ENCODE peak calls at places on chromosome 13, in ten cellular contexts. One of them, this sample, is unnamed.

GRCh38 chr13:98482476-98483444 is 94.1 kb downstream of the STK24 start:
- DNase-seq in CD8-positive, alpha-beta T cell: no peak
- DNase-seq in CD14-positive monocyte: no peak
- DNase-seq in GM13977: peak
- DNase-seq in psoas muscle: peak
- DNase-seq in choroid plexus epithelial cell: peak
- DNase-seq in IMR-90: peak
- DNase-seq in mesothelial cell of epicardium: no peak
- DNase-seq in HCT116: no peak
- DNase-seq in foreskin fibroblast: peak
- DNase-seq in this sample: no peak

GRCh38 chr13:99150575-99151370 is 49.9 kb upstream of the UBAC2 start:
- DNase-seq in GM13977: no peak
- DNase-seq in mesothelial cell of epicardium: no peak
- DNase-seq in psoas muscle: no peak
- DNase-seq in choroid plexus epithelial cell: peak
- DNase-seq in CD14-positive monocyte: no peak
- DNase-seq in IMR-90: peak
- DNase-seq in foreskin fibroblast: peak
- DNase-seq in HCT116: no peak
- DNase-seq in CD8-positive, alpha-beta T cell: no peak
- DNase-seq in this sample: no peak

GRCh38 chr13:73998631-73999030 is 135.6 kb downstream of the KLF12 start:
- DNase-seq in CD8-positive, alpha-beta T cell: no peak
- DNase-seq in foreskin fibroblast: no peak
- DNase-seq in GM13977: peak
- DNase-seq in HCT116: no peak
- DNase-seq in choroid plexus epithelial cell: no peak
- DNase-seq in CD14-positive monocyte: no peak
- DNase-seq in mesothelial cell of epicardium: no peak
- DNase-seq in IMR-90: no peak
- DNase-seq in psoas muscle: no peak
- DNase-seq in this sample: no peak

GRCh38 chr13:72565893-72566292 is 161.5 kb downstream of the MZT1 start:
- DNase-seq in CD8-positive, alpha-beta T cell: no peak
- DNase-seq in CD14-positive monocyte: no peak
- DNase-seq in choroid plexus epithelial cell: peak
- DNase-seq in psoas muscle: no peak
- DNase-seq in HCT116: peak
- DNase-seq in foreskin fibroblast: no peak
- DNase-seq in GM13977: no peak
- DNase-seq in mesothelial cell of epicardium: no peak
- DNase-seq in IMR-90: peak
- DNase-seq in this sample: no peak

GRCh38 chr13:35727881-35728280 is 251.4 kb upstream of the MAB21L1 start:
- DNase-seq in CD14-positive monocyte: no peak
- DNase-seq in CD8-positive, alpha-beta T cell: no peak
- DNase-seq in GM13977: no peak
- DNase-seq in foreskin fibroblast: no peak
- DNase-seq in IMR-90: no peak
- DNase-seq in mesothelial cell of epicardium: no peak
- DNase-seq in psoas muscle: no peak
- DNase-seq in choroid plexus epithelial cell: no peak
- DNase-seq in HCT116: no peak
- DNase-seq in this sample: no peak

GRCh38 chr13:106566682-106567420 is 1.1 kb downstream of the ARGLU1 start:
- DNase-seq in GM13977: peak
- DNase-seq in choroid plexus epithelial cell: peak
- DNase-seq in CD14-positive monocyte: no peak
- DNase-seq in foreskin fibroblast: peak
- DNase-seq in psoas muscle: peak
- DNase-seq in HCT116: no peak
- DNase-seq in mesothelial cell of epicardium: no peak
- DNase-seq in CD8-positive, alpha-beta T cell: peak
- DNase-seq in IMR-90: peak
- DNase-seq in this sample: peak

GRCh38 chr13:37618554-37618953 is 20.0 kb upstream of the POSTN start:
- DNase-seq in CD14-positive monocyte: no peak
- DNase-seq in mesothelial cell of epicardium: no peak
- DNase-seq in foreskin fibroblast: peak
- DNase-seq in GM13977: no peak
- DNase-seq in HCT116: no peak
- DNase-seq in choroid plexus epithelial cell: peak
- DNase-seq in psoas muscle: no peak
- DNase-seq in CD8-positive, alpha-beta T cell: no peak
- DNase-seq in IMR-90: peak
- DNase-seq in this sample: no peak

GRCh38 chr13:52085416-52085815 is 43.5 kb downstream of the NEK5 start:
- DNase-seq in IMR-90: peak
- DNase-seq in foreskin fibroblast: peak
- DNase-seq in mesothelial cell of epicardium: no peak
- DNase-seq in choroid plexus epithelial cell: peak
- DNase-seq in CD8-positive, alpha-beta T cell: no peak
- DNase-seq in GM13977: no peak
- DNase-seq in CD14-positive monocyte: no peak
- DNase-seq in psoas muscle: no peak
- DNase-seq in HCT116: no peak
- DNase-seq in this sample: no peak

GRCh38 chr13:102838982-102839381 is 6.8 kb upstream of the ERCC5 start:
- DNase-seq in psoas muscle: no peak
- DNase-seq in GM13977: no peak
- DNase-seq in HCT116: no peak
- DNase-seq in mesothelial cell of epicardium: no peak
- DNase-seq in foreskin fibroblast: no peak
- DNase-seq in choroid plexus epithelial cell: no peak
- DNase-seq in CD8-positive, alpha-beta T cell: no peak
- DNase-seq in CD14-positive monocyte: no peak
- DNase-seq in IMR-90: no peak
- DNase-seq in this sample: no peak

GRCh38 chr13:67048793-67049150 is 181.4 kb downstream of the PCDH9 start:
- DNase-seq in psoas muscle: no peak
- DNase-seq in GM13977: no peak
- DNase-seq in IMR-90: peak
- DNase-seq in CD14-positive monocyte: no peak
- DNase-seq in CD8-positive, alpha-beta T cell: no peak
- DNase-seq in HCT116: no peak
- DNase-seq in foreskin fibroblast: peak
- DNase-seq in choroid plexus epithelial cell: peak
- DNase-seq in mesothelial cell of epicardium: no peak
- DNase-seq in this sample: no peak

GRCh38 chr13:52884429-52884828 is 36.0 kb upstream of the PCDH8 start:
- DNase-seq in HCT116: no peak
- DNase-seq in CD8-positive, alpha-beta T cell: no peak
- DNase-seq in CD14-positive monocyte: no peak
- DNase-seq in foreskin fibroblast: no peak
- DNase-seq in IMR-90: no peak
- DNase-seq in GM13977: no peak
- DNase-seq in psoas muscle: no peak
- DNase-seq in choroid plexus epithelial cell: no peak
- DNase-seq in mesothelial cell of epicardium: no peak
- DNase-seq in this sample: no peak

GRCh38 chr13:86135856-86136255 is 336.6 kb upstream of the SLITRK6 start:
- DNase-seq in CD8-positive, alpha-beta T cell: no peak
- DNase-seq in mesothelial cell of epicardium: no peak
- DNase-seq in IMR-90: no peak
- DNase-seq in choroid plexus epithelial cell: no peak
- DNase-seq in psoas muscle: no peak
- DNase-seq in GM13977: no peak
- DNase-seq in foreskin fibroblast: no peak
- DNase-seq in HCT116: no peak
- DNase-seq in CD14-positive monocyte: no peak
- DNase-seq in this sample: no peak

GRCh38 chr13:51825165-51825592 is 19.8 kb downstream of the TMEM272 start:
- DNase-seq in IMR-90: no peak
- DNase-seq in CD8-positive, alpha-beta T cell: no peak
- DNase-seq in GM13977: no peak
- DNase-seq in psoas muscle: no peak
- DNase-seq in foreskin fibroblast: no peak
- DNase-seq in CD14-positive monocyte: no peak
- DNase-seq in HCT116: no peak
- DNase-seq in mesothelial cell of epicardium: no peak
- DNase-seq in choroid plexus epithelial cell: peak
- DNase-seq in this sample: no peak

GRCh38 chr13:49357694-49358093 is 86.2 kb downstream of the CAB39L start:
- DNase-seq in CD14-positive monocyte: no peak
- DNase-seq in GM13977: no peak
- DNase-seq in CD8-positive, alpha-beta T cell: no peak
- DNase-seq in foreskin fibroblast: peak
- DNase-seq in psoas muscle: no peak
- DNase-seq in HCT116: no peak
- DNase-seq in IMR-90: peak
- DNase-seq in mesothelial cell of epicardium: no peak
- DNase-seq in choroid plexus epithelial cell: peak
- DNase-seq in this sample: no peak

GRCh38 chr13:45511310-45512147 is 46.8 kb downstream of the COG3 start:
- DNase-seq in HCT116: peak
- DNase-seq in CD14-positive monocyte: no peak
- DNase-seq in IMR-90: peak
- DNase-seq in choroid plexus epithelial cell: peak
- DNase-seq in CD8-positive, alpha-beta T cell: peak
- DNase-seq in GM13977: peak
- DNase-seq in foreskin fibroblast: peak
- DNase-seq in psoas muscle: no peak
- DNase-seq in mesothelial cell of epicardium: no peak
- DNase-seq in this sample: peak
- TF ChIP-seq CTCF in HCT116: peak
- TF ChIP-seq CTCF in CD14-positive monocyte: peak
- TF ChIP-seq CTCF in IMR-90: peak
- TF ChIP-seq CTCF in choroid plexus epithelial cell: peak
- TF ChIP-seq CTCF in CD8-positive, alpha-beta T cell: peak
- TF ChIP-seq CTCF in GM13977: peak
- TF ChIP-seq CTCF in foreskin fibroblast: peak
- TF ChIP-seq CTCF in psoas muscle: peak
- TF ChIP-seq CTCF in mesothelial cell of epicardium: peak
- TF ChIP-seq CTCF in this sample: peak

DNA sequence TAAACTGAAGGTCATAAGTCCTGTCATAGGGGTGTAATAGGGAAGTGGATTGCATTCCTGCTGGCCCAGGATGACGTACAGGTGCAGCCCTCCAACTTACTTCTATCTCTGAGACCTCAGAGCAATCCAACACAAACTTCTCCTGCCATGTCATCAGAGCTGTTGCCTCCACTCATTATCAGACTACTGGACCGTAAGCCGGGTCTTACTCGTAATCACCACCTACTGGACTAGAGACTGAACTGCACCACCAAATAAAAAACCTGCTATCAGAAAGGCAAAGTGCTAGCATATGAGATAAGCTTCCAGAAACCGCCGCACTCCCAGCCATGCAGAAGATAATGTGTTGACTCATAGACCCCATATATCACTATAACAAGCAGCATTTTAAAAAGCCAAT is 102.1 kb downstream of the SLITRK1 start:
- DNase-seq in HCT116: peak
- DNase-seq in choroid plexus epithelial cell: peak
- DNase-seq in foreskin fibroblast: peak
- DNase-seq in mesothelial cell of epicardium: no peak
- DNase-seq in CD14-positive monocyte: no peak
- DNase-seq in psoas muscle: no peak
- DNase-seq in IMR-90: peak
- DNase-seq in CD8-positive, alpha-beta T cell: no peak
- DNase-seq in GM13977: no peak
- DNase-seq in this sample: no peak
- TF ChIP-seq CTCF in HCT116: peak
- TF ChIP-seq CTCF in choroid plexus epithelial cell: peak
- TF ChIP-seq CTCF in foreskin fibroblast: peak
- TF ChIP-seq CTCF in mesothelial cell of epicardium: no peak
- TF ChIP-seq CTCF in CD14-positive monocyte: no peak
- TF ChIP-seq CTCF in psoas muscle: no peak
- TF ChIP-seq CTCF in IMR-90: peak
- TF ChIP-seq CTCF in CD8-positive, alpha-beta T cell: no peak
- TF ChIP-seq CTCF in GM13977: peak
- TF ChIP-seq CTCF in this sample: peak

DNA sequence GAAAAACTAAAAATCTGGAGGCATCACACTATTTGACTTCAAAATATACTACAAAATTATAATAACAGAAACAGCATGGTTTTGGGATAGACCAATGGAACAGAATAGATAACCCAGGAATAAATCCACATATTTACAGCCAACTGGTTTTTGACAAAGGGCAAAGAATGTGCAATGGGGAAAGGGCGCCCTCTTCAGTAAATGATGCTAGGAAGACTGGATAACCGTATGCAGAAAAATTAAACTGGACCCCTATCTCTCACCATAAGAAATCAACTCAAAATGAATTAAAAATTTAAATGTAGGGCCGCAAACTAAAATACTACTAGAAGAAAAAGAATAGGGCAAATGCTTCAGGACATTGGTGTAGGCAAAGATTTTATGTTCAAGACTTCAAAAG is 440.5 kb upstream of the SGCG start:
- DNase-seq in choroid plexus epithelial cell: no peak
- DNase-seq in CD14-positive monocyte: no peak
- DNase-seq in CD8-positive, alpha-beta T cell: no peak
- DNase-seq in IMR-90: no peak
- DNase-seq in psoas muscle: no peak
- DNase-seq in HCT116: no peak
- DNase-seq in foreskin fibroblast: no peak
- DNase-seq in mesothelial cell of epicardium: no peak
- DNase-seq in GM13977: no peak
- DNase-seq in this sample: no peak
- TF ChIP-seq CTCF in choroid plexus epithelial cell: no peak
- TF ChIP-seq CTCF in CD14-positive monocyte: no peak
- TF ChIP-seq CTCF in CD8-positive, alpha-beta T cell: no peak
- TF ChIP-seq CTCF in IMR-90: no peak
- TF ChIP-seq CTCF in psoas muscle: no peak
- TF ChIP-seq CTCF in HCT116: peak
- TF ChIP-seq CTCF in foreskin fibroblast: no peak
- TF ChIP-seq CTCF in mesothelial cell of epicardium: no peak
- TF ChIP-seq CTCF in GM13977: no peak
- TF ChIP-seq CTCF in this sample: peak

DNA sequence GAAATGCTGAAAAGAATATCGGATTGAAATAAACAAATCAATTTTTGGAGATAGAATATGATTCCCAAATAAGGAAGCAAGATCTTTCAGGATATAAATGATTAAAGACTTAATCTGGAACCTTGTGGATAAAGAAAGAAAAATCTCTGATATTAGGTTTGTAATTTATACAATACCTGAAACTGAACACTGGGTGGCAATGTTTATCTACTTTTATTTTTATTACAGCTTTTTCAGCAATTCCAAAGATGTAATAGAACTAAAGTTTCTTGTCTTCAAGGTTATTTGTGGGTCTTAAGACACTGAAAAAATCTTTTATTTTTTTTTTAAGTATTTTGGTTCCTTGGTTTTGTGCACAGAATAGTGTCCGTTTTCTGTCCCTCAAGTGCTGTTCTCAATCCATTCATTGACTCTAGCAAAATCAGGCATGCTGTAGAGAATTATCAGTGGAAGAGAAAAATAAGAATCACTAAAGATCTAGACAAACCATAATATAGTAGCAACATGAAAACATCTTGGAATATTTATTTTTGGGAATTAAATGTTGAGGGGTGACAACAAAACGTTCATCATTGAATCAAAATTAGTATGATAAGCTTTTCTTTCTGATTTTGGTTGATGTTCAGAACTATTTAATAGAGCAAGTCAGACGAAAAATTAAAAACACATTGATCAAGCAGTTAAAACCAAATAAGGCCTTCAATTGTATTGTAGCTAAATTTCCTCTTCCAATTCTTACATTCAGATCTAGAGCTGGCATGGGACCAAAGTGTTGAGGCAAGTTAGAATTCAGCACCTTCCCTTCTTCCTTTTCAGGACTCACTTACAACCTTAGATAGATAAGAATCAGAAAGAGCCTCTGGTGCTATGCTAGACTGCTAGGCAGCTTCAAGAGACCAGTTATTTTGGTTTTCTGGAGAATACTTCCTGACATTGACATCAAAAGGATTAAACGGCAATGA is 704.4 kb upstream of the PCDH20 start:
- DNase-seq in CD14-positive monocyte: no peak
- DNase-seq in psoas muscle: no peak
- DNase-seq in foreskin fibroblast: no peak
- DNase-seq in choroid plexus epithelial cell: peak
- DNase-seq in GM13977: peak
- DNase-seq in IMR-90: peak
- DNase-seq in mesothelial cell of epicardium: no peak
- DNase-seq in HCT116: peak
- DNase-seq in CD8-positive, alpha-beta T cell: no peak
- DNase-seq in this sample: no peak
- TF ChIP-seq CTCF in CD14-positive monocyte: no peak
- TF ChIP-seq CTCF in psoas muscle: peak
- TF ChIP-seq CTCF in foreskin fibroblast: no peak
- TF ChIP-seq CTCF in choroid plexus epithelial cell: peak
- TF ChIP-seq CTCF in GM13977: peak
- TF ChIP-seq CTCF in IMR-90: peak
- TF ChIP-seq CTCF in mesothelial cell of epicardium: peak
- TF ChIP-seq CTCF in HCT116: peak
- TF ChIP-seq CTCF in CD8-positive, alpha-beta T cell: no peak
- TF ChIP-seq CTCF in this sample: peak